ENCODE peak calls at places on chromosomes 1 and 21, in six cellular contexts. D is GM03348, I is HTR-8/SVneo, X is activated T-cell treated with anti-CD3 and anti-CD28 coated beads for 1 hour, T is NCI-H1092 treated with DMSO at 0.1 percent for 48 hours, B is Calu3. E is an unnamed sample.

GRCh38 chr21:37276377-37276776 is 9.2 kb upstream of the VPS26C start:
- DNase-seq in D (no peak), I (no peak), X (no peak), T (no peak), B (no peak), E (no peak)

GRCh38 chr1:35688161-35688560 is 30.5 kb downstream of the C1orf216 start:
- DNase-seq in D (no peak), I (no peak), X (no peak), T (no peak), B (no peak), E (no peak)

GRCh38 chr1:214966366-214966765 is 116.2 kb upstream of the KCNK2 start:
- DNase-seq in D (peak), I (no peak), X (no peak), T (no peak), B (no peak), E (no peak)

GRCh38 chr1:113396585-113396984 is 6.3 kb downstream of the MAGI3 start:
- DNase-seq in D (peak), I (peak), X (no peak), T (no peak), B (peak), E (no peak)

GRCh38 chr1:183520379-183520778 is 48.1 kb downstream of the SMG7 start:
- DNase-seq in D (no peak), I (no peak), X (no peak), T (no peak), B (no peak), E (no peak)

GRCh38 chr1:28934676-28935075 is 20.3 kb downstream of the EPB41 start:
- DNase-seq in D (no peak), I (no peak), X (no peak), T (no peak), B (no peak), E (no peak)

GRCh38 chr21:31255846-31256395 is 88.1 kb downstream of the TIAM1 start:
- DNase-seq in D (no peak), I (no peak), X (no peak), T (no peak), B (no peak), E (no peak)

GRCh38 chr1:51648180-51649109 is 31.6 kb downstream of the OSBPL9 start:
- DNase-seq in D (peak), I (peak), X (no peak), T (no peak), B (peak), E (peak)

GRCh38 chr21:18468775-18469174 is 65.2 kb upstream of the TMPRSS15 start:
- DNase-seq in D (no peak), I (no peak), X (no peak), T (no peak), B (no peak), E (no peak)

E was measured in cerebellar cortex.